ENCODE peak calls at places on chromosome 15, in six cellular contexts. One of them, this sample, is unnamed.

GRCh38 chr15:39195988-39196486 is 384.8 kb upstream of the THBS1 start:
- DNase-seq in left ventricle myocardium inferior: no peak
- DNase-seq in fibroblast of lung: peak; percentile 60
- DNase-seq in lower leg skin: no peak
- DNase-seq in GM12865: peak; percentile 37
- DNase-seq in tibial artery: no peak
- DNase-seq in this sample: no peak

GRCh38 chr15:38843736-38844590 is 279.3 kb upstream of the RASGRP1 start:
- DNase-seq in GM12865: peak; percentile 9
- DNase-seq in fibroblast of lung: no peak
- DNase-seq in left ventricle myocardium inferior: no peak
- DNase-seq in lower leg skin: no peak
- DNase-seq in tibial artery: no peak
- DNase-seq in this sample: no peak

GRCh38 chr15:42253300-42253699 is 19.7 kb upstream of the GANC start:
- DNase-seq in lower leg skin: no peak
- DNase-seq in left ventricle myocardium inferior: no peak
- DNase-seq in fibroblast of lung: no peak
- DNase-seq in tibial artery: no peak
- DNase-seq in GM12865: no peak
- DNase-seq in this sample: no peak

GRCh38 chr15:70559223-70559823 is 204.0 kb downstream of the UACA start:
- DNase-seq in left ventricle myocardium inferior: peak; percentile 27
- DNase-seq in fibroblast of lung: peak; percentile 45
- DNase-seq in GM12865: peak; percentile 20
- DNase-seq in tibial artery: peak; percentile 55
- DNase-seq in lower leg skin: peak; percentile 83
- DNase-seq in this sample: peak; percentile 39

GRCh38 chr15:51163843-51164242 is 69.1 kb upstream of the TNFAIP8L3 start:
- DNase-seq in lower leg skin: no peak
- DNase-seq in GM12865: no peak
- DNase-seq in tibial artery: no peak
- DNase-seq in left ventricle myocardium inferior: no peak
- DNase-seq in fibroblast of lung: no peak
- DNase-seq in this sample: no peak

GRCh38 chr15:76340198-76340801 is 3.7 kb downstream of the ISL2 start:
- DNase-seq in left ventricle myocardium inferior: no peak
- DNase-seq in lower leg skin: peak; percentile 86
- DNase-seq in GM12865: peak; percentile 55
- DNase-seq in tibial artery: no peak
- DNase-seq in fibroblast of lung: peak; percentile 55
- DNase-seq in this sample: no peak

GRCh38 chr15:33021806-33022389 is 172.6 kb downstream of the FMN1 start:
- DNase-seq in lower leg skin: no peak
- DNase-seq in left ventricle myocardium inferior: no peak
- DNase-seq in GM12865: peak; percentile 30
- DNase-seq in tibial artery: no peak
- DNase-seq in fibroblast of lung: peak; percentile 87
- DNase-seq in this sample: no peak

GRCh38 chr15:92707880-92708551 is 52.4 kb upstream of the FAM174B start:
- DNase-seq in lower leg skin: peak; percentile 67
- DNase-seq in GM12865: no peak
- DNase-seq in tibial artery: no peak
- DNase-seq in fibroblast of lung: no peak
- DNase-seq in left ventricle myocardium inferior: no peak
- DNase-seq in this sample: no peak

GRCh38 chr15:88376574-88377174 is 90.5 kb downstream of the MRPL46 start:
- DNase-seq in tibial artery: no peak
- DNase-seq in fibroblast of lung: peak; percentile 23
- DNase-seq in left ventricle myocardium inferior: no peak
- DNase-seq in lower leg skin: no peak
- DNase-seq in GM12865: no peak
- DNase-seq in this sample: no peak

GRCh38 chr15:52466134-52466701 is 62.5 kb downstream of the MYO5A start:
- DNase-seq in fibroblast of lung: no peak
- DNase-seq in tibial artery: peak; percentile 70
- DNase-seq in lower leg skin: no peak
- DNase-seq in GM12865: peak; percentile 99
- DNase-seq in left ventricle myocardium inferior: peak; percentile 37
- DNase-seq in this sample: peak; percentile 27

GRCh38 chr15:99755692-99756409 is 22.6 kb upstream of the LYSMD4 start:
- DNase-seq in fibroblast of lung: peak; percentile 78
- DNase-seq in tibial artery: no peak
- DNase-seq in left ventricle myocardium inferior: no peak
- DNase-seq in lower leg skin: no peak
- DNase-seq in GM12865: peak; percentile 86
- DNase-seq in this sample: no peak

GRCh38 chr15:71810256-71811035 is at the start of gene NR2E3:
- DNase-seq in fibroblast of lung: no peak
- DNase-seq in lower leg skin: no peak
- DNase-seq in left ventricle myocardium inferior: no peak
- DNase-seq in tibial artery: no peak
- DNase-seq in GM12865: no peak
- DNase-seq in this sample: no peak

GRCh38 chr15:56291741-56292140 is 48.1 kb upstream of the RFX7 start:
- DNase-seq in tibial artery: no peak
- DNase-seq in fibroblast of lung: no peak
- DNase-seq in GM12865: no peak
- DNase-seq in left ventricle myocardium inferior: no peak
- DNase-seq in lower leg skin: no peak
- DNase-seq in this sample: no peak

GRCh38 chr15:62928996-62929350 is 113.6 kb upstream of the TPM1 start:
- DNase-seq in lower leg skin: no peak
- DNase-seq in tibial artery: no peak
- DNase-seq in GM12865: no peak
- DNase-seq in left ventricle myocardium inferior: no peak
- DNase-seq in fibroblast of lung: peak; percentile 71
- DNase-seq in this sample: no peak

GRCh38 chr15:66703540-66703941 is 1.5 kb downstream of the SMAD6 start:
- DNase-seq in lower leg skin: no peak
- DNase-seq in fibroblast of lung: peak; percentile 39
- DNase-seq in tibial artery: no peak
- DNase-seq in left ventricle myocardium inferior: peak; percentile 50
- DNase-seq in GM12865: peak; percentile 37
- DNase-seq in this sample: no peak

GRCh38 chr15:62464705-62465104 is 299.6 kb upstream of the C2CD4B start:
- DNase-seq in left ventricle myocardium inferior: no peak
- DNase-seq in GM12865: no peak
- DNase-seq in lower leg skin: no peak
- DNase-seq in tibial artery: no peak
- DNase-seq in fibroblast of lung: no peak
- DNase-seq in this sample: no peak

GRCh38 chr15:69704229-69704628 is 251.6 kb downstream of the RPLP1 start:
- DNase-seq in tibial artery: no peak
- DNase-seq in lower leg skin: no peak
- DNase-seq in fibroblast of lung: peak; percentile 23
- DNase-seq in GM12865: no peak
- DNase-seq in left ventricle myocardium inferior: no peak
- DNase-seq in this sample: no peak

GRCh38 chr15:91892417-91892816 is 38.9 kb downstream of the SLCO3A1 start:
- DNase-seq in tibial artery: no peak
- DNase-seq in left ventricle myocardium inferior: no peak
- DNase-seq in GM12865: no peak
- DNase-seq in fibroblast of lung: no peak
- DNase-seq in lower leg skin: no peak
- DNase-seq in this sample: no peak

GRCh38 chr15:90979582-90979981 is 14.8 kb downstream of the PRC1 start:
- DNase-seq in fibroblast of lung: no peak
- DNase-seq in tibial artery: no peak
- DNase-seq in lower leg skin: no peak
- DNase-seq in GM12865: no peak
- DNase-seq in left ventricle myocardium inferior: no peak
- DNase-seq in this sample: no peak

DNA sequence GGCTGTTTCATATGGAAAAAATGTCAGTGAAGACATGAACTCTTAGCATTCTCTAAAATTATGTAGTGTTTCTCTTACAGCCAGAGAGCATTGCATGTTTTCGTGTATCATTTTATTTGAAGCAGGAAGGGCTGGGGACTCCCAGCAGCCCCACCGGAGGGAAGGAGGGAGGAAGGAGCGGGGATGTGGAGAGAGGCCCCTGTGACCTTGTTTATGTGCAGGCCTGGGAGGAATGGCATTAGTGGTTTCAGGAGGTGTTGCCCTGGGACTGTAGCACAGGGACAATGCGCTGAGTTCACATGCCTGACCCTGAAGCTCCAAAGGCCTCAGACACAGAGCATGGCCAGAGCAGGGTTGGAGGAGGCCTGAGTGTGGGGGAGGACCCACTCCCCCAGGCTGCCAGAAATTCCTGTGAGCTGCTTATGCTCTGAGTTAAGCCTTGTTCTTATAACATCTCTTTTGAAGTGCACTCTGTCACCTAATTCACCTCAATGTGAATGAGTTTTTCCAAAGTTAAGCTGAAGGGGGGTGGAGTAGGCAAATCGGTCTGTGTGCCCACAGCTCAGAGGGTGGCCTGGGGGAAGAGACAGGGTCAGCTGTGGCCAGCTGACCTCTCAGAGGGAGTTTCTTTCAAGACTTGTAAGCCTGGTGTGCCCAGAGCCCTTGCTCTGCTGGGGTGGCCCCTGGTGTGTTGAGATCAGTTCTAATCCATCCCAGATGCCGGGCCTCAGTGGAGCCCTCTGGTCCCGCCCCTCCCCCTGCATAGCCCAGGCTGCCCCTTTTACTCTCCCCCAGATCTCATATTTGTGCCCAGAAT is 3.9 kb upstream of the RNU6-1 start:
- DNase-seq in fibroblast of lung: no peak
- DNase-seq in GM12865: no peak
- DNase-seq in tibial artery: no peak
- DNase-seq in lower leg skin: no peak
- DNase-seq in left ventricle myocardium inferior: no peak
- DNase-seq in this sample: no peak
- TF ChIP-seq CTCF in fibroblast of lung: no peak
- TF ChIP-seq CTCF in GM12865: no peak
- TF ChIP-seq CTCF in tibial artery: no peak
- TF ChIP-seq CTCF in lower leg skin: no peak
- TF ChIP-seq CTCF in left ventricle myocardium inferior: no peak
- TF ChIP-seq CTCF in this sample: no peak

DNA sequence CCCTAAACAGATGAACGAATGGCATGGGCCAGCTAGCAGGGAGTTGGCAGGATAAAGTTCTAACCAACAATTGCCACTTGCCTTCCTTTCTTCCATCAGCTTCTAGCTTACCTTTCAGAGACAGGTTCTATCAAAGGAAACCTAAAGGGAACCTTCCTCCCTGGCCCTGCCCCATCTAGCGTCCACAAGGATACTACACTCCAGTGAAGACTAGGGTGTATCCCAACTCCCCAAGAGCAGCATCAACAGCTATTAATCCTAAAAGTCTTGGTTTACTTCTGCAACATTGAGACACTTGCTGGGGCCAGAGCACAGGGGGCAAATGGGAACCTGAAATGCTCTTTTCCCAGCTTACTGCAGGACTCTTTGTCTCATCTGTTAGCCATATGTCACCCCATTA is 37.0 kb upstream of the TMC3 start:
- DNase-seq in lower leg skin: no peak
- DNase-seq in tibial artery: no peak
- DNase-seq in fibroblast of lung: no peak
- DNase-seq in left ventricle myocardium inferior: no peak
- DNase-seq in GM12865: no peak
- DNase-seq in this sample: no peak
- TF ChIP-seq CTCF in lower leg skin: no peak
- TF ChIP-seq CTCF in tibial artery: no peak
- TF ChIP-seq CTCF in fibroblast of lung: no peak
- TF ChIP-seq CTCF in left ventricle myocardium inferior: no peak
- TF ChIP-seq CTCF in GM12865: no peak
- TF ChIP-seq CTCF in this sample: no peak

GRCh38 chr15:82045892-82046667 is at the start of gene MEX3B:
- DNase-seq in fibroblast of lung: peak; percentile 98
- DNase-seq in GM12865: peak; percentile 97
- DNase-seq in left ventricle myocardium inferior: peak; percentile 98
- DNase-seq in tibial artery: peak; percentile 95
- DNase-seq in lower leg skin: peak; percentile 99
- DNase-seq in this sample: peak; percentile 87

GRCh38 chr15:82045179-82045891 is 483 bp downstream of the MEX3B start:
- DNase-seq in left ventricle myocardium inferior: peak; percentile 44
- DNase-seq in lower leg skin: peak; percentile 91
- DNase-seq in GM12865: peak; percentile 37
- DNase-seq in fibroblast of lung: peak; percentile 53
- DNase-seq in tibial artery: peak; percentile 39
- DNase-seq in this sample: peak; percentile 64

GRCh38 chr15:82048809-82049208 is 3.0 kb upstream of the MEX3B start:
- DNase-seq in GM12865: no peak
- DNase-seq in left ventricle myocardium inferior: no peak
- DNase-seq in tibial artery: no peak
- DNase-seq in fibroblast of lung: no peak
- DNase-seq in lower leg skin: peak; percentile 46
- DNase-seq in this sample: no peak

GRCh38 chr15:82046668-82047492 is 1.1 kb upstream of the MEX3B start:
- DNase-seq in left ventricle myocardium inferior: peak; percentile 93
- DNase-seq in lower leg skin: peak; percentile 98
- DNase-seq in GM12865: peak; percentile 93
- DNase-seq in tibial artery: peak; percentile 84
- DNase-seq in fibroblast of lung: peak; percentile 92
- DNase-seq in this sample: peak; percentile 45

GRCh38 chr15:82047493-82048446 is 2.0 kb upstream of the MEX3B start:
- DNase-seq in lower leg skin: no peak
- DNase-seq in left ventricle myocardium inferior: no peak
- DNase-seq in tibial artery: peak; percentile 36
- DNase-seq in GM12865: no peak
- DNase-seq in fibroblast of lung: peak; percentile 28
- DNase-seq in this sample: no peak
- TF ChIP-seq CTCF in lower leg skin: no peak
- TF ChIP-seq CTCF in left ventricle myocardium inferior: peak; percentile 28
- TF ChIP-seq CTCF in tibial artery: no peak
- TF ChIP-seq CTCF in GM12865: no peak
- TF ChIP-seq CTCF in fibroblast of lung: no peak
- TF ChIP-seq CTCF in this sample: no peak

GRCh38 chr15:60509470-60509869 is 30.5 kb upstream of the ICE2 start:
- DNase-seq in fibroblast of lung: no peak
- DNase-seq in GM12865: no peak
- DNase-seq in tibial artery: no peak
- DNase-seq in left ventricle myocardium inferior: no peak
- DNase-seq in lower leg skin: no peak
- DNase-seq in this sample: no peak

GRCh38 chr15:60508442-60508841 is 29.5 kb upstream of the ICE2 start:
- DNase-seq in left ventricle myocardium inferior: no peak
- DNase-seq in fibroblast of lung: no peak
- DNase-seq in tibial artery: no peak
- DNase-seq in GM12865: no peak
- DNase-seq in lower leg skin: no peak
- DNase-seq in this sample: no peak

GRCh38 chr15:60511351-60512157 is 32.6 kb upstream of the ICE2 start:
- DNase-seq in fibroblast of lung: peak; percentile 33
- DNase-seq in tibial artery: no peak
- DNase-seq in left ventricle myocardium inferior: no peak
- DNase-seq in GM12865: no peak
- DNase-seq in lower leg skin: no peak
- DNase-seq in this sample: no peak

GRCh38 chr15:60507596-60508424 is 28.9 kb upstream of the ICE2 start:
- DNase-seq in tibial artery: no peak
- DNase-seq in GM12865: peak; percentile 88
- DNase-seq in left ventricle myocardium inferior: no peak
- DNase-seq in lower leg skin: no peak
- DNase-seq in fibroblast of lung: peak; percentile 78
- DNase-seq in this sample: no peak

DNA sequence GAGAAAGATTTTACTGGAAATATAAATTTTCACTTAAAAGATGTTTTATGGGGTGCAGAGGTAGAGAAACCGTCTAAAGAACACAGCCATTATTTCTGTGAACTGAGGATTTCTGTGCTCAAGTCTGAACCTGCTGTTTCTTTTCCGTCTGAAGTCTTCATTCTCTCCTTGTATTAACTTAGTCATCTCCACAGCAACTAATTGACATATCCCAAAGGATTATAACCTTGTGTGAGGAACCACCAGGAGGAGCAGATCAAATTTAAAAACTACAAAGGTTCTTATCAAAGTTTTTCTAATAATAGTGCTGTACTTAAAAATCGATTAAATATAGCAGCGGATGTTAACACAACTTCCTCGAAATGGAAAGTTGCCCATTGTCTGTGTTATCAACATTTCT is 31.1 kb upstream of the ICE2 start:
- DNase-seq in lower leg skin: no peak
- DNase-seq in fibroblast of lung: no peak
- DNase-seq in tibial artery: no peak
- DNase-seq in GM12865: no peak
- DNase-seq in left ventricle myocardium inferior: no peak
- DNase-seq in this sample: no peak
- TF ChIP-seq CTCF in lower leg skin: no peak
- TF ChIP-seq CTCF in fibroblast of lung: no peak
- TF ChIP-seq CTCF in tibial artery: no peak
- TF ChIP-seq CTCF in GM12865: no peak
- TF ChIP-seq CTCF in left ventricle myocardium inferior: peak; percentile 13
- TF ChIP-seq CTCF in this sample: no peak

This sample was measured in ascending aorta.